ENCODE peak calls at places on chromosomes 13 and 19, in eight cellular contexts. One of them, this sample, is unnamed.

GRCh38 chr19:43765109-43765876 is 10.5 kb upstream of the SMG9 start:
- DNase-seq in gastrocnemius medialis: no peak
- DNase-seq in GM12865: peak; percentile 97
- DNase-seq in progenitor cell of endocrine pancreas: no peak
- DNase-seq in colonic mucosa: peak; percentile 72
- DNase-seq in osteoblast: peak; percentile 98
- DNase-seq in bronchial epithelial cell: peak; percentile 95
- DNase-seq in foreskin keratinocyte: peak; percentile 92
- DNase-seq in this sample: no peak

GRCh38 chr19:16978839-16979802 is 47.5 kb downstream of the CPAMD8 start:
- DNase-seq in gastrocnemius medialis: no peak
- DNase-seq in GM12865: no peak
- DNase-seq in progenitor cell of endocrine pancreas: no peak
- DNase-seq in colonic mucosa: no peak
- DNase-seq in osteoblast: no peak
- DNase-seq in bronchial epithelial cell: no peak
- DNase-seq in foreskin keratinocyte: no peak
- DNase-seq in this sample: no peak

GRCh38 chr19:43754312-43754561 is 525 bp downstream of the SMG9 start:
- DNase-seq in gastrocnemius medialis: no peak
- DNase-seq in GM12865: no peak
- DNase-seq in progenitor cell of endocrine pancreas: no peak
- DNase-seq in colonic mucosa: no peak
- DNase-seq in osteoblast: peak; percentile 11
- DNase-seq in bronchial epithelial cell: peak; percentile 33
- DNase-seq in foreskin keratinocyte: no peak
- DNase-seq in this sample: no peak

GRCh38 chr19:19051478-19052213 is 12.1 kb upstream of the SLC25A42 start:
- DNase-seq in gastrocnemius medialis: no peak
- DNase-seq in GM12865: no peak
- DNase-seq in progenitor cell of endocrine pancreas: no peak
- DNase-seq in colonic mucosa: no peak
- DNase-seq in osteoblast: peak; percentile 32
- DNase-seq in bronchial epithelial cell: no peak
- DNase-seq in foreskin keratinocyte: no peak
- DNase-seq in this sample: no peak

GRCh38 chr19:17841371-17841809 is 6.4 kb downstream of the JAK3 start:
- DNase-seq in gastrocnemius medialis: no peak
- DNase-seq in GM12865: no peak
- DNase-seq in progenitor cell of endocrine pancreas: no peak
- DNase-seq in colonic mucosa: no peak
- DNase-seq in osteoblast: peak; percentile 76
- DNase-seq in bronchial epithelial cell: no peak
- DNase-seq in foreskin keratinocyte: no peak
- DNase-seq in this sample: no peak

GRCh38 chr13:49711218-49711863 is 20.1 kb upstream of the EBPL start:
- DNase-seq in gastrocnemius medialis: no peak
- DNase-seq in GM12865: no peak
- DNase-seq in progenitor cell of endocrine pancreas: no peak
- DNase-seq in colonic mucosa: no peak
- DNase-seq in osteoblast: no peak
- DNase-seq in bronchial epithelial cell: no peak
- DNase-seq in foreskin keratinocyte: no peak
- DNase-seq in this sample: no peak

GRCh38 chr19:40274585-40275544 is 10.3 kb downstream of the AKT2 start:
- DNase-seq in gastrocnemius medialis: no peak
- DNase-seq in GM12865: peak; percentile 47
- DNase-seq in progenitor cell of endocrine pancreas: no peak
- DNase-seq in colonic mucosa: no peak
- DNase-seq in osteoblast: no peak
- DNase-seq in bronchial epithelial cell: no peak
- DNase-seq in foreskin keratinocyte: no peak
- DNase-seq in this sample: no peak

GRCh38 chr13:95083758-95084157 is 217.5 kb downstream of the ABCC4 start:
- DNase-seq in gastrocnemius medialis: no peak
- DNase-seq in GM12865: no peak
- DNase-seq in progenitor cell of endocrine pancreas: no peak
- DNase-seq in colonic mucosa: no peak
- DNase-seq in osteoblast: peak; percentile 66
- DNase-seq in bronchial epithelial cell: peak; percentile 93
- DNase-seq in foreskin keratinocyte: peak; percentile 71
- DNase-seq in this sample: no peak

GRCh38 chr13:27827646-27828045 is 35.4 kb downstream of the GSX1 start:
- DNase-seq in gastrocnemius medialis: no peak
- DNase-seq in GM12865: no peak
- DNase-seq in progenitor cell of endocrine pancreas: no peak
- DNase-seq in colonic mucosa: no peak
- DNase-seq in osteoblast: no peak
- DNase-seq in bronchial epithelial cell: no peak
- DNase-seq in foreskin keratinocyte: no peak
- DNase-seq in this sample: no peak

GRCh38 chr19:5152013-5152763 is 183.3 kb downstream of the KDM4B start:
- DNase-seq in gastrocnemius medialis: no peak
- DNase-seq in GM12865: no peak
- DNase-seq in progenitor cell of endocrine pancreas: no peak
- DNase-seq in colonic mucosa: no peak
- DNase-seq in osteoblast: peak; percentile 77
- DNase-seq in bronchial epithelial cell: no peak
- DNase-seq in foreskin keratinocyte: no peak
- DNase-seq in this sample: no peak

GRCh38 chr19:19115954-19116353 is 22.3 kb downstream of the TMEM161A start:
- DNase-seq in gastrocnemius medialis: no peak
- DNase-seq in GM12865: peak; percentile 60
- DNase-seq in progenitor cell of endocrine pancreas: no peak
- DNase-seq in colonic mucosa: peak; percentile 54
- DNase-seq in osteoblast: peak; percentile 93
- DNase-seq in bronchial epithelial cell: no peak
- DNase-seq in foreskin keratinocyte: no peak
- DNase-seq in this sample: peak; percentile 56

GRCh38 chr19:14061751-14062557 is at the start of gene PALM3:
- DNase-seq in gastrocnemius medialis: no peak
- DNase-seq in GM12865: no peak
- DNase-seq in progenitor cell of endocrine pancreas: no peak
- DNase-seq in colonic mucosa: no peak
- DNase-seq in osteoblast: peak; percentile 80
- DNase-seq in bronchial epithelial cell: no peak
- DNase-seq in foreskin keratinocyte: no peak
- DNase-seq in this sample: no peak

GRCh38 chr13:48214519-48215121 is 18.4 kb upstream of the ITM2B start:
- DNase-seq in gastrocnemius medialis: no peak
- DNase-seq in GM12865: no peak
- DNase-seq in progenitor cell of endocrine pancreas: no peak
- DNase-seq in colonic mucosa: no peak
- DNase-seq in osteoblast: no peak
- DNase-seq in bronchial epithelial cell: peak; percentile 49
- DNase-seq in foreskin keratinocyte: no peak
- DNase-seq in this sample: no peak

GRCh38 chr13:110443633-110444225 is 117.8 kb downstream of the RAB20 start:
- DNase-seq in gastrocnemius medialis: no peak
- DNase-seq in GM12865: peak; percentile 71
- DNase-seq in progenitor cell of endocrine pancreas: no peak
- DNase-seq in colonic mucosa: no peak
- DNase-seq in osteoblast: no peak
- DNase-seq in bronchial epithelial cell: no peak
- DNase-seq in foreskin keratinocyte: no peak
- DNase-seq in this sample: no peak

GRCh38 chr19:34431681-34432402 is 3.7 kb downstream of the UBA2 start:
- DNase-seq in gastrocnemius medialis: no peak
- DNase-seq in GM12865: no peak
- DNase-seq in progenitor cell of endocrine pancreas: no peak
- DNase-seq in colonic mucosa: no peak
- DNase-seq in osteoblast: peak; percentile 63
- DNase-seq in bronchial epithelial cell: no peak
- DNase-seq in foreskin keratinocyte: no peak
- DNase-seq in this sample: no peak

GRCh38 chr13:34076943-34077703 is 259.2 kb downstream of the RFC3 start:
- DNase-seq in gastrocnemius medialis: no peak
- DNase-seq in GM12865: peak; percentile 20
- DNase-seq in progenitor cell of endocrine pancreas: no peak
- DNase-seq in colonic mucosa: no peak
- DNase-seq in osteoblast: no peak
- DNase-seq in bronchial epithelial cell: peak; percentile 26
- DNase-seq in foreskin keratinocyte: no peak
- DNase-seq in this sample: no peak

GRCh38 chr13:78610381-78610883 is 7.1 kb upstream of the POU4F1 start:
- DNase-seq in gastrocnemius medialis: no peak
- DNase-seq in GM12865: no peak
- DNase-seq in progenitor cell of endocrine pancreas: no peak
- DNase-seq in colonic mucosa: no peak
- DNase-seq in osteoblast: no peak
- DNase-seq in bronchial epithelial cell: peak; percentile 10
- DNase-seq in foreskin keratinocyte: no peak
- DNase-seq in this sample: no peak

GRCh38 chr19:30870861-30871260 is 478.4 kb downstream of the TSHZ3 start:
- DNase-seq in gastrocnemius medialis: no peak
- DNase-seq in GM12865: no peak
- DNase-seq in progenitor cell of endocrine pancreas: no peak
- DNase-seq in colonic mucosa: no peak
- DNase-seq in osteoblast: no peak
- DNase-seq in bronchial epithelial cell: no peak
- DNase-seq in foreskin keratinocyte: no peak
- DNase-seq in this sample: no peak

GRCh38 chr13:91544723-91545122 is 146.3 kb downstream of the GPC5 start:
- DNase-seq in gastrocnemius medialis: no peak
- DNase-seq in GM12865: no peak
- DNase-seq in progenitor cell of endocrine pancreas: no peak
- DNase-seq in colonic mucosa: no peak
- DNase-seq in osteoblast: no peak
- DNase-seq in bronchial epithelial cell: no peak
- DNase-seq in foreskin keratinocyte: no peak
- DNase-seq in this sample: peak; percentile 42

GRCh38 chr13:112172641-112173171 is 105.8 kb downstream of the SOX1 start:
- DNase-seq in gastrocnemius medialis: no peak
- DNase-seq in GM12865: no peak
- DNase-seq in progenitor cell of endocrine pancreas: no peak
- DNase-seq in colonic mucosa: no peak
- DNase-seq in osteoblast: no peak
- DNase-seq in bronchial epithelial cell: no peak
- DNase-seq in foreskin keratinocyte: no peak
- DNase-seq in this sample: no peak

GRCh38 chr19:2042485-2043268 is 8.4 kb downstream of the MKNK2 start:
- DNase-seq in gastrocnemius medialis: peak; percentile 30
- DNase-seq in GM12865: peak; percentile 37
- DNase-seq in progenitor cell of endocrine pancreas: no peak
- DNase-seq in colonic mucosa: peak; percentile 65
- DNase-seq in osteoblast: peak; percentile 77
- DNase-seq in bronchial epithelial cell: no peak
- DNase-seq in foreskin keratinocyte: no peak
- DNase-seq in this sample: no peak
- TF ChIP-seq CTCF in gastrocnemius medialis: peak; percentile 11
- TF ChIP-seq CTCF in GM12865: no peak
- TF ChIP-seq CTCF in progenitor cell of endocrine pancreas: no peak
- TF ChIP-seq CTCF in colonic mucosa: no peak
- TF ChIP-seq CTCF in osteoblast: no peak
- TF ChIP-seq CTCF in bronchial epithelial cell: no peak
- TF ChIP-seq CTCF in foreskin keratinocyte: peak; percentile 7
- TF ChIP-seq CTCF in this sample: no peak

GRCh38 chr19:58328999-58329398 is 2.2 kb downstream of the ZSCAN22 start:
- DNase-seq in gastrocnemius medialis: no peak
- DNase-seq in GM12865: peak; percentile 46
- DNase-seq in progenitor cell of endocrine pancreas: peak; percentile 28
- DNase-seq in colonic mucosa: no peak
- DNase-seq in osteoblast: no peak
- DNase-seq in bronchial epithelial cell: no peak
- DNase-seq in foreskin keratinocyte: no peak
- DNase-seq in this sample: peak; percentile 46
- TF ChIP-seq CTCF in gastrocnemius medialis: no peak
- TF ChIP-seq CTCF in GM12865: peak; percentile 42
- TF ChIP-seq CTCF in progenitor cell of endocrine pancreas: peak; percentile 60
- TF ChIP-seq CTCF in colonic mucosa: no peak
- TF ChIP-seq CTCF in osteoblast: no peak
- TF ChIP-seq CTCF in bronchial epithelial cell: no peak
- TF ChIP-seq CTCF in foreskin keratinocyte: peak; percentile 33
- TF ChIP-seq CTCF in this sample: peak; percentile 48

GRCh38 chr19:2475702-2476450 is at the start of gene GADD45B:
- DNase-seq in gastrocnemius medialis: peak; percentile 96
- DNase-seq in GM12865: peak; percentile 99
- DNase-seq in progenitor cell of endocrine pancreas: peak; percentile 90
- DNase-seq in colonic mucosa: peak; percentile 98
- DNase-seq in osteoblast: peak; percentile 100
- DNase-seq in bronchial epithelial cell: peak; percentile 88
- DNase-seq in foreskin keratinocyte: peak; percentile 84
- DNase-seq in this sample: peak; percentile 97
- TF ChIP-seq CTCF in gastrocnemius medialis: peak; percentile 15
- TF ChIP-seq CTCF in GM12865: no peak
- TF ChIP-seq CTCF in progenitor cell of endocrine pancreas: no peak
- TF ChIP-seq CTCF in colonic mucosa: no peak
- TF ChIP-seq CTCF in osteoblast: no peak
- TF ChIP-seq CTCF in bronchial epithelial cell: no peak
- TF ChIP-seq CTCF in foreskin keratinocyte: no peak
- TF ChIP-seq CTCF in this sample: no peak

GRCh38 chr19:2317300-2317699 is 9.3 kb upstream of the LINGO3 start:
- DNase-seq in gastrocnemius medialis: no peak
- DNase-seq in GM12865: no peak
- DNase-seq in progenitor cell of endocrine pancreas: no peak
- DNase-seq in colonic mucosa: no peak
- DNase-seq in osteoblast: no peak
- DNase-seq in bronchial epithelial cell: no peak
- DNase-seq in foreskin keratinocyte: no peak
- DNase-seq in this sample: no peak

GRCh38 chr19:2315121-2315817 is 7.3 kb upstream of the LINGO3 start:
- DNase-seq in gastrocnemius medialis: no peak
- DNase-seq in GM12865: no peak
- DNase-seq in progenitor cell of endocrine pancreas: no peak
- DNase-seq in colonic mucosa: no peak
- DNase-seq in osteoblast: no peak
- DNase-seq in bronchial epithelial cell: no peak
- DNase-seq in foreskin keratinocyte: no peak
- DNase-seq in this sample: no peak

GRCh38 chr19:2312819-2313501 is 5.0 kb upstream of the LINGO3 start:
- DNase-seq in gastrocnemius medialis: no peak
- DNase-seq in GM12865: no peak
- DNase-seq in progenitor cell of endocrine pancreas: no peak
- DNase-seq in colonic mucosa: no peak
- DNase-seq in osteoblast: no peak
- DNase-seq in bronchial epithelial cell: no peak
- DNase-seq in foreskin keratinocyte: no peak
- DNase-seq in this sample: no peak

GRCh38 chr19:2317756-2318155 is 9.8 kb upstream of the LINGO3 start:
- DNase-seq in gastrocnemius medialis: no peak
- DNase-seq in GM12865: no peak
- DNase-seq in progenitor cell of endocrine pancreas: no peak
- DNase-seq in colonic mucosa: no peak
- DNase-seq in osteoblast: no peak
- DNase-seq in bronchial epithelial cell: no peak
- DNase-seq in foreskin keratinocyte: no peak
- DNase-seq in this sample: no peak

DNA sequence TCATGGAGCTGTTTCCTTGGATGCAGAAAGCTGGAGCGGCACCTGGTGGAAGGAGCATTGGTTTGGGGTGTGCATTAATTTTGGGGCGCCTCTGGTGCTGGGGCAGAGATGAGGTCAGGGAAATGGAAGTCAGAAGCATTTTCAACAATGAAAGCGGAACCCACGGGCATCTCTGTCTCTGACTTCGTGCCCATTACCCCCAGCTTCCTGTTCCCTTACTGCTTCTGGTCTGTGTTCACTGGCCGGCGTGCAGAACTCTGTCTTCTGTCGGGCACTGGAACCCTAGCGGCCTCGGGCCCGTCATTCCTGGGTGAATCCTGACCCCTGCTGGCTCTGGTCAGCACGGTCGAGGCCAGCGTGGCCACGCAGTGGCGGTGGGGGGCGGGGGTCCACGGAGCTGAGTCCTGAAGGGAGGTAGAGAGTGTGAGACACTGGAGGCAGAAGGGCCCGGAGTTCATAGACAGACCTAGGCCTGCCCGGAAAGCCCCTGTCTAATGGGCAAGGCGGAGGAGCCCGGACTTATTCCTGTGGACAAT is 7.9 kb upstream of the LINGO3 start:
- DNase-seq in gastrocnemius medialis: peak; percentile 49
- DNase-seq in GM12865: peak; percentile 68
- DNase-seq in progenitor cell of endocrine pancreas: peak; percentile 53
- DNase-seq in colonic mucosa: peak; percentile 59
- DNase-seq in osteoblast: peak; percentile 98
- DNase-seq in bronchial epithelial cell: no peak
- DNase-seq in foreskin keratinocyte: no peak
- DNase-seq in this sample: peak; percentile 75
- TF ChIP-seq CTCF in gastrocnemius medialis: peak; percentile 72
- TF ChIP-seq CTCF in GM12865: peak; percentile 43
- TF ChIP-seq CTCF in progenitor cell of endocrine pancreas: peak; percentile 68
- TF ChIP-seq CTCF in colonic mucosa: peak; percentile 39
- TF ChIP-seq CTCF in osteoblast: peak; percentile 57
- TF ChIP-seq CTCF in bronchial epithelial cell: no peak
- TF ChIP-seq CTCF in foreskin keratinocyte: peak; percentile 38
- TF ChIP-seq CTCF in this sample: peak; percentile 64